ENCODE peak calls at places on chromosomes 5 and 9, in six cellular contexts. Y is T-helper 2 cell, P is globus pallidus, H is HTR-8/SVneo, G is left cardiac atrium, F is SK-MEL-5. J is an unnamed sample.

GRCh38 chr5:106875591-106876297 is 795.0 kb downstream of the EFNA5 start:
- DNase-seq in Y (no peak), P (peak), H (peak), G (no peak), F (peak), J (no peak)

GRCh38 chr5:83927140-83927733 is 206.6 kb upstream of the HAPLN1 start:
- DNase-seq in Y (no peak), P (peak), H (peak), G (peak), F (peak), J (peak)

GRCh38 chr5:40160435-40160834 is 519.3 kb upstream of the PTGER4 start:
- DNase-seq in Y (no peak), P (no peak), H (no peak), G (no peak), F (no peak), J (no peak)

GRCh38 chr5:178106556-178107239 is 6.6 kb upstream of the N4BP3 start:
- DNase-seq in Y (no peak), P (no peak), H (no peak), G (no peak), F (no peak), J (no peak)

GRCh38 chr5:67178085-67178484 is 18.5 kb downstream of the CD180 start:
- DNase-seq in Y (no peak), P (no peak), H (no peak), G (no peak), F (no peak), J (no peak)

GRCh38 chr5:67908145-67908765 is 307.3 kb upstream of the PIK3R1 start:
- DNase-seq in Y (no peak), P (no peak), H (no peak), G (no peak), F (no peak), J (no peak)

GRCh38 chr9:21398955-21399489 is 9.9 kb upstream of the IFNA8 start:
- DNase-seq in Y (no peak), P (no peak), H (no peak), G (no peak), F (no peak), J (no peak)

GRCh38 chr9:25677301-25678146 is 720 bp downstream of the TUSC1 start:
- DNase-seq in Y (no peak), P (peak), H (peak), G (peak), F (no peak), J (peak)

GRCh38 chr5:88952344-88952743 is 69.4 kb upstream of the MEF2C start:
- DNase-seq in Y (no peak), P (no peak), H (no peak), G (no peak), F (no peak), J (no peak)

GRCh38 chr5:122611401-122611800 is 163.5 kb upstream of the SNX2 start:
- DNase-seq in Y (no peak), P (no peak), H (no peak), G (no peak), F (no peak), J (no peak)

GRCh38 chr5:99059685-99060084 is 130.9 kb upstream of the CHD1 start:
- DNase-seq in Y (no peak), P (no peak), H (no peak), G (no peak), F (no peak), J (no peak)

GRCh38 chr9:128828719-128829452 is 708 bp downstream of the SPOUT1 start:
- DNase-seq in Y (no peak), P (no peak), H (no peak), G (no peak), F (no peak), J (no peak)

GRCh38 chr9:136297016-136297691 is 6.7 kb downstream of the CCDC187 start:
- DNase-seq in Y (no peak), P (no peak), H (no peak), G (no peak), F (no peak), J (no peak)

GRCh38 chr5:119028575-119028974 is 40.2 kb upstream of the DTWD2 start:
- DNase-seq in Y (no peak), P (no peak), H (no peak), G (no peak), F (no peak), J (no peak)

GRCh38 chr9:129954868-129955550 is 88.0 kb downstream of the FNBP1 start:
- DNase-seq in Y (no peak), P (no peak), H (no peak), G (no peak), F (no peak), J (no peak)

GRCh38 chr5:6319116-6319515 is 59.2 kb downstream of the MED10 start:
- DNase-seq in Y (no peak), P (no peak), H (no peak), G (no peak), F (no peak), J (no peak)

GRCh38 chr9:127955294-127956015 is 17.8 kb upstream of the DPM2 start:
- DNase-seq in Y (no peak), P (peak), H (no peak), G (no peak), F (peak), J (no peak)

GRCh38 chr5:73938280-73938937 is 312.4 kb downstream of the ARHGEF28 start:
- DNase-seq in Y (no peak), P (no peak), H (peak), G (no peak), F (peak), J (peak)

GRCh38 chr9:104810421-104811339 is 46.8 kb downstream of the NIPSNAP3B start:
- DNase-seq in Y (no peak), P (peak), H (no peak), G (no peak), F (no peak), J (no peak)

GRCh38 chr9:124242331-124243194 is 15.2 kb upstream of the NEK6 start:
- DNase-seq in Y (no peak), P (no peak), H (no peak), G (peak), F (no peak), J (no peak)

GRCh38 chr9:4228606-4229005 is 71.3 kb downstream of the GLIS3 start:
- DNase-seq in Y (no peak), P (no peak), H (peak), G (no peak), F (peak), J (peak)

GRCh38 chr5:61817472-61818326 is 485.6 kb downstream of the ZSWIM6 start:
- DNase-seq in Y (no peak), P (peak), H (peak), G (peak), F (peak), J (peak)

GRCh38 chr5:126300293-126300692 is 122.9 kb upstream of the GRAMD2B start:
- DNase-seq in Y (no peak), P (no peak), H (no peak), G (no peak), F (peak), J (no peak)

GRCh38 chr5:73119492-73120157 is 750 bp upstream of the TMEM171 start:
- DNase-seq in Y (no peak), P (peak), H (no peak), G (no peak), F (no peak), J (no peak)

GRCh38 chr9:114383866-114384231 is 3.9 kb downstream of the AKNA start:
- DNase-seq in Y (no peak), P (no peak), H (no peak), G (no peak), F (no peak), J (no peak)

GRCh38 chr5:58363444-58363843 is 96.4 kb downstream of the PLK2 start:
- DNase-seq in Y (no peak), P (no peak), H (no peak), G (no peak), F (no peak), J (no peak)

GRCh38 chr5:73861313-73861978 is 235.4 kb downstream of the ARHGEF28 start:
- DNase-seq in Y (no peak), P (no peak), H (no peak), G (no peak), F (no peak), J (no peak)

GRCh38 chr5:8060235-8061139 is 191.5 kb downstream of the MTRR start:
- DNase-seq in Y (no peak), P (no peak), H (no peak), G (no peak), F (no peak), J (no peak)

GRCh38 chr5:132190161-132190817 is 37.4 kb downstream of the P4HA2 start:
- DNase-seq in Y (no peak), P (peak), H (peak), G (no peak), F (peak), J (peak)

GRCh38 chr5:171707441-171707790 is 78.2 kb upstream of the SMIM23 start:
- DNase-seq in Y (no peak), P (no peak), H (no peak), G (no peak), F (peak), J (no peak)

GRCh38 chr9:124022201-124023121 is 10.9 kb downstream of the LHX2 start:
- DNase-seq in Y (no peak), P (no peak), H (no peak), G (no peak), F (no peak), J (no peak)

GRCh38 chr5:111411321-111411720 is 101.0 kb downstream of the STARD4 start:
- DNase-seq in Y (no peak), P (no peak), H (no peak), G (no peak), F (peak), J (no peak)

GRCh38 chr5:50440651-50441478 is at the start of gene EMB:
- DNase-seq in Y (peak), P (peak), H (peak), G (peak), F (peak), J (no peak)

J was measured in foreskin melanocyte.